ENCODE peak calls at places on chromosomes 16 and 17, in eight cellular contexts. U, Z, R, V, F, C, Y and O are unnamed samples.

GRCh38 chr17:11583306-11583992 is 14.8 kb upstream of the DNAH9 start:
- DNase-seq in U (no peak), Z (no peak), R (no peak), V (no peak), F (no peak), C (no peak), Y (no peak), O (no peak)

GRCh38 chr17:40432864-40433528 is 10.3 kb upstream of the IGFBP4 start:
- DNase-seq in U (no peak), Z (peak; percentile 3), R (no peak), V (no peak), F (no peak), C (peak; percentile 40), Y (no peak), O (no peak)

GRCh38 chr17:19645608-19646250 is 2.8 kb upstream of the ALDH3A2 start:
- DNase-seq in U (peak; percentile 39), Z (peak; percentile 63), R (no peak), V (no peak), F (no peak), C (peak; percentile 27), Y (peak; percentile 68), O (peak; percentile 49)

GRCh38 chr16:11133344-11133921 is 122.6 kb downstream of the SOCS1 start:
- DNase-seq in U (peak; percentile 90), Z (peak; percentile 50), R (peak; percentile 94), V (no peak), F (no peak), C (no peak), Y (no peak), O (no peak)

GRCh38 chr16:63789603-63790002 is 1332.3 kb downstream of the CDH11 start:
- DNase-seq in U (no peak), Z (no peak), R (no peak), V (no peak), F (no peak), C (no peak), Y (no peak), O (no peak)

GRCh38 chr17:8462564-8462963 is 26.9 kb downstream of the NDEL1 start:
- DNase-seq in U (no peak), Z (no peak), R (no peak), V (no peak), F (no peak), C (no peak), Y (no peak), O (no peak)

GRCh38 chr16:84786605-84787302 is 33.0 kb upstream of the CRISPLD2 start:
- DNase-seq in U (no peak), Z (peak; percentile 54), R (no peak), V (no peak), F (no peak), C (no peak), Y (no peak), O (no peak)

GRCh38 chr17:82356845-82357355 is 2.1 kb upstream of the TEX19 start:
- DNase-seq in U (no peak), Z (peak; percentile 72), R (no peak), V (no peak), F (no peak), C (no peak), Y (no peak), O (no peak)